ENCODE peak calls at places on chromosomes 7 and 10, in nine cellular contexts. C, T, X, Y, V, I, W, U and P are unnamed samples.

GRCh38 chr7:31002256-31002655 is 38.5 kb downstream of the GHRHR start:
- DNase-seq in Y (no peak), V (no peak), X (no peak), I (no peak), C (no peak), W (no peak), U (no peak), T (no peak), P (no peak)

GRCh38 chr7:106736508-106737201 is 75.7 kb upstream of the CCDC71L start:
- DNase-seq in C (peak), U (no peak), Y (peak), W (peak), I (peak), T (peak), V (no peak), X (peak), P (peak)

GRCh38 chr10:49330127-49330665 is 31.2 kb downstream of the C10orf71 start:
- DNase-seq in I (no peak), T (no peak), U (no peak), C (no peak), Y (no peak), X (no peak), W (no peak), V (no peak), P (no peak)

GRCh38 chr10:73553316-73553715 is 37.8 kb downstream of the USP54 start:
- DNase-seq in W (no peak), U (no peak), I (no peak), C (no peak), V (peak), Y (no peak), T (no peak), X (peak), P (no peak)

GRCh38 chr10:69303632-69304035 is 25.3 kb downstream of the HK1 start:
- DNase-seq in W (no peak), C (no peak), I (no peak), V (no peak), T (no peak), U (no peak), X (no peak), Y (no peak), P (no peak)

GRCh38 chr7:23277359-23277989 is 21.7 kb upstream of the MALSU1 start:
- DNase-seq in T (peak), X (no peak), I (no peak), C (peak), W (peak), Y (peak), V (no peak), U (no peak), P (peak)

GRCh38 chr10:132519382-132520146 is 18.0 kb upstream of the INPP5A start:
- DNase-seq in T (no peak), C (no peak), X (no peak), I (no peak), Y (no peak), U (no peak), V (peak), W (no peak), P (no peak)

GRCh38 chr10:118495499-118495898 is 99.9 kb downstream of the PRLHR start:
- DNase-seq in I (no peak), C (no peak), X (no peak), U (no peak), Y (no peak), V (no peak), W (no peak), T (no peak), P (no peak)

GRCh38 chr7:112122144-112122543 is 84.1 kb downstream of the DOCK4 start:
- DNase-seq in Y (no peak), U (no peak), W (no peak), X (no peak), V (no peak), T (no peak), I (no peak), C (no peak), P (no peak)